ENCODE peak calls at places on chromosomes 4 and X, in six cellular contexts. L is transverse colon, P is adrenal gland, W is left lung, T is IMR-90, S is endodermal cell. X is an unnamed sample.

GRCh38 chr4:24795666-24796381 is 451 bp downstream of the SOD3 start:
- DNase-seq in T (no peak), L (no peak), W (no peak), P (no peak), S (no peak), X (no peak)

GRCh38 chr4:86117781-86118302 is 242.0 kb downstream of the MAPK10 start:
- DNase-seq in W (no peak), L (no peak), S (no peak), T (peak; percentile 84), P (peak; percentile 47), X (no peak)

GRCh38 chrX:44906041-44906440 is 33.1 kb downstream of the KDM6A start:
- DNase-seq in L (no peak), W (no peak), S (no peak), P (no peak), T (no peak), X (no peak)

GRCh38 chrX:39491548-39492297 is 606.0 kb downstream of the BCOR start:
- DNase-seq in P (no peak), W (no peak), S (peak; percentile 55), L (peak; percentile 47), T (no peak), X (peak; percentile 46)

GRCh38 chrX:125205084-125205917 is 114.4 kb upstream of the TEX13C start:
- DNase-seq in L (peak; percentile 12), P (peak; percentile 72), T (no peak), S (peak; percentile 88), W (peak; percentile 77), X (no peak)

GRCh38 chrX:55290963-55291362 is 26.2 kb upstream of the PAGE3 start:
- DNase-seq in T (no peak), S (no peak), W (no peak), P (no peak), L (no peak), X (no peak)

GRCh38 chrX:102765794-102766193 is 45.3 kb downstream of the GPRASP3 start:
- DNase-seq in W (no peak), S (no peak), L (peak; percentile 24), P (peak; percentile 12), T (peak; percentile 68), X (no peak)

GRCh38 chr4:102318105-102318504 is 27.2 kb downstream of the SLC39A8 start:
- DNase-seq in S (no peak), L (no peak), T (no peak), W (no peak), P (no peak), X (no peak)

GRCh38 chr4:11912886-11913285 is 484.2 kb upstream of the HS3ST1 start:
- DNase-seq in W (no peak), T (no peak), S (no peak), P (no peak), L (no peak), X (no peak)

GRCh38 chr4:82898322-82899243 is 2.0 kb upstream of the THAP9 start:
- DNase-seq in S (no peak), L (no peak), W (no peak), P (peak; percentile 47), T (peak; percentile 91), X (peak; percentile 78)

GRCh38 chr4:124937993-124938392 is 225.5 kb upstream of the ANKRD50 start:
- DNase-seq in P (no peak), L (no peak), T (no peak), S (no peak), W (no peak), X (no peak)

GRCh38 chr4:39976945-39977488 is 694 bp downstream of the PDS5A start:
- DNase-seq in T (no peak), S (peak; percentile 69), W (peak; percentile 88), P (peak; percentile 32), L (peak; percentile 39), X (no peak)

GRCh38 chrX:97159916-97160800 is 276.4 kb downstream of the RPA4 start:
- DNase-seq in L (peak; percentile 18), T (no peak), S (peak; percentile 66), W (no peak), P (no peak), X (peak; percentile 29)

GRCh38 chr4:106048250-106048931 is 153.1 kb downstream of the NPNT start:
- DNase-seq in W (no peak), P (no peak), T (peak; percentile 77), S (no peak), L (no peak), X (no peak)

GRCh38 chr4:74030285-74030684 is 8.2 kb downstream of the CXCL3 start:
- DNase-seq in W (no peak), T (no peak), S (no peak), L (no peak), P (no peak), X (peak; percentile 20)

GRCh38 chrX:134603806-134604700 is 54.2 kb downstream of the PLAC1 start:
- DNase-seq in L (no peak), T (peak; percentile 90), P (peak; percentile 48), W (no peak), S (no peak), X (no peak)

GRCh38 chr4:10115657-10116624 is 658 bp downstream of the WDR1 start:
- DNase-seq in S (peak; percentile 88), W (peak; percentile 93), L (peak; percentile 87), P (peak; percentile 56), T (no peak), X (peak; percentile 84)

GRCh38 chr4:74628808-74629616 is 165.3 kb downstream of the BTC start:
- DNase-seq in P (peak; percentile 1), W (no peak), T (peak; percentile 26), L (peak; percentile 14), S (no peak), X (peak; percentile 31)

GRCh38 chrX:122434942-122435341 is 749.1 kb upstream of the GRIA3 start:
- DNase-seq in L (no peak), P (no peak), S (no peak), T (no peak), W (no peak), X (no peak)

GRCh38 chrX:88366314-88366713 is 380.7 kb upstream of the CPXCR1 start:
- DNase-seq in T (no peak), W (no peak), L (no peak), S (no peak), P (no peak), X (no peak)
- H3K27ac ChIP-seq in T (no peak overlapping the region), W (no peak overlapping the region), L (no peak overlapping the region), S (no peak overlapping the region), P (no peak overlapping the region), X (no peak overlapping the region)

DNA sequence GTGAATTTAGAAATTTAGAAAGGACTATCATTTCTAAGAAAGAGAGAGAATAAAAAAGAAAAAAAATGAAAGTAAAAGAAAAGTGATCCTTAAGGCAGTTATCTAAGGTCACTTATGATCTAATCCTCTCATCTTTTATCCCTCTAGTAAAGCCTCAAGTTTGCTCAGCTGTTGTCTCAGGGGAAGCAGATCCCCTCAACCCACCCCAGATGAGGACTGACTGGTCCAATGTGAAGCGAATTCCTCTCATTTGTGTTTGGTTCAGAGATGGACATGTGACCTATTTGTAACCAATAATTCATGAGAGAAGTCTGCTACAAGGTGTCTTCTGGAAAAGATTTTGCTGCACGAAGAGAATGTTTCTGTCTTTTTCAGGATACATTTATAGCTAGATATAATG is 1591.3 kb downstream of the ADGRL3 start:
- DNase-seq in L (no peak), W (no peak), T (no peak), P (no peak), S (no peak), X (no peak)
- H3K4me3 ChIP-seq in L (no peak overlapping the region), W (no peak overlapping the region), T (no peak overlapping the region), P (no peak overlapping the region), S (no peak overlapping the region), X (no peak overlapping the region)

GRCh38 chrX:3195845-3196244 is 150.6 kb downstream of the MXRA5 start:
- DNase-seq in L (no peak), T (no peak), P (no peak), S (no peak), W (no peak), X (no peak)

GRCh38 chrX:3191821-3192220 is 150.6 kb downstream of the ARSF start:
- DNase-seq in S (no peak), L (no peak), W (no peak), T (peak; percentile 25), P (no peak), X (no peak)

GRCh38 chrX:3192835-3193234 is 151.6 kb downstream of the ARSF start:
- DNase-seq in S (no peak), W (no peak), T (no peak), L (no peak), P (no peak), X (no peak)

GRCh38 chrX:3191186-3191585 is 149.9 kb downstream of the ARSF start:
- DNase-seq in S (no peak), P (no peak), W (no peak), L (no peak), T (peak; percentile 9), X (no peak)
- H3K27ac ChIP-seq in S (no peak overlapping the region), P (no peak overlapping the region), W (no peak overlapping the region), L (no peak overlapping the region), T (no peak overlapping the region), X (no peak overlapping the region)

GRCh38 chr4:55431710-55432336 is 36.1 kb downstream of the TMEM165 start:
- DNase-seq in L (no peak), W (no peak), S (no peak), P (no peak), T (no peak), X (no peak)
- H3K4me3 ChIP-seq in L (no peak overlapping the region), W (no peak overlapping the region), S (no peak overlapping the region), P (no peak overlapping the region), T (no peak overlapping the region), X (no peak overlapping the region)

GRCh38 chr4:68324509-68325262 is 25.2 kb downstream of the YTHDC1 start:
- DNase-seq in S (no peak), P (no peak), L (no peak), T (no peak), W (no peak), X (no peak)

GRCh38 chr4:68326146-68326545 is 23.7 kb downstream of the YTHDC1 start:
- DNase-seq in S (no peak), L (no peak), T (no peak), W (no peak), P (no peak), X (no peak)
- H3K27ac ChIP-seq in S (no peak overlapping the region), L (no peak overlapping the region), T (no peak overlapping the region), W (no peak overlapping the region), P (no peak overlapping the region), X (no peak overlapping the region)

GRCh38 chr4:43766648-43767047 is 682.0 kb downstream of the KCTD8 start:
- DNase-seq in S (no peak), T (no peak), L (no peak), W (no peak), P (no peak), X (no peak)
- H3K4me3 ChIP-seq in S (no peak overlapping the region), T (no peak overlapping the region), L (no peak overlapping the region), W (no peak overlapping the region), P (no peak overlapping the region), X (no peak overlapping the region)

DNA sequence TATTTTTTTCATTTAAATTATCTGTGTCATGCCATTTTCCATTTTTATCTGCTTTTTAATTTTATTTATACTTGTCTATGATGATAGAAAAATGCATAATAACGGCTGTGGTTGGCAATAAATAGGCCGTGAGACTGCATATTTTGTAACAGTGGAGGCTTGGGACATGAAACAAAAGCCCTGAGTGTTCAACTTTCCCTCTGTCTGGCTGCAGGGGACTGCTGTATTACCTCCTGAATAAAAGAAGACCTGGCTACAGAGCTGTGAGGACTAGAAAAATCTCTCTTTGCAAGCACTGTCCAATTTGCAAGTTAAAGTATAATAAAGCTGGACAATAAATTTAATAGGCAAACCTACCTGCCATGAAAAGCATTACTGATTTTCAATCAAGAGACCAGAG is 82.1 kb downstream of the MAGEB10 start:
- DNase-seq in T (no peak), W (no peak), S (no peak), P (no peak), L (no peak), X (no peak)
- H3K27ac ChIP-seq in T (no peak overlapping the region), W (no peak overlapping the region), S (no peak overlapping the region), P (no peak overlapping the region), L (no peak overlapping the region), X (no peak overlapping the region)